ENCODE peak calls at places on chromosome 9, in seven cellular contexts. E, J, Q, B, G, P and K are unnamed samples.

GRCh38 chr9:68507098-68507795 is 33.4 kb downstream of the TMEM252 start:
- DNase-seq in Q (no peak), J (no peak), P (no peak), B (no peak), G (no peak), E (no peak), K (no peak)

GRCh38 chr9:35645736-35646582 is 4.8 kb downstream of the SIT1 start:
- DNase-seq in B (no peak), G (peak), J (no peak), E (no peak), Q (peak), P (no peak), K (no peak)

GRCh38 chr9:113508111-113508749 is 44.7 kb downstream of the RGS3 start:
- DNase-seq in G (no peak), Q (no peak), J (no peak), E (no peak), B (no peak), P (no peak), K (no peak)

GRCh38 chr9:112119225-112120045 is 55.7 kb downstream of the SUSD1 start:
- DNase-seq in P (no peak), G (peak), B (peak), J (no peak), Q (peak), E (no peak), K (no peak)

GRCh38 chr9:69516353-69517322 is 155.5 kb downstream of the APBA1 start:
- DNase-seq in J (no peak), P (no peak), E (no peak), B (no peak), Q (no peak), G (no peak), K (no peak)

GRCh38 chr9:92432350-92432749 is 8.1 kb upstream of the OMD start:
- DNase-seq in E (no peak), P (no peak), Q (no peak), J (no peak), B (no peak), G (no peak), K (no peak)

GRCh38 chr9:125991886-125992529 is 244.8 kb downstream of the PBX3 start:
- DNase-seq in J (no peak), Q (peak), G (no peak), E (no peak), B (peak), P (no peak), K (no peak)

GRCh38 chr9:34624475-34624984 is 4.2 kb upstream of the DCTN3 start:
- DNase-seq in Q (no peak), G (no peak), B (no peak), E (no peak), P (no peak), J (no peak), K (no peak)

GRCh38 chr9:75615284-75615683 is 275.2 kb upstream of the PCSK5 start:
- DNase-seq in B (no peak), G (no peak), J (no peak), Q (no peak), P (no peak), E (no peak), K (no peak)

GRCh38 chr9:34143116-34143515 is 16.6 kb upstream of the DCAF12 start:
- DNase-seq in G (no peak), J (no peak), Q (no peak), E (no peak), B (no peak), P (no peak), K (no peak)

GRCh38 chr9:76690575-76691370 is 73.5 kb upstream of the PCA3 start:
- DNase-seq in P (no peak), E (no peak), J (no peak), B (no peak), G (no peak), Q (no peak), K (no peak)

GRCh38 chr9:111657051-111657450 is 4.4 kb upstream of the GNG10 start:
- DNase-seq in G (no peak), J (no peak), E (no peak), P (no peak), Q (no peak), B (no peak), K (no peak)

GRCh38 chr9:32956606-32957005 is 44.8 kb downstream of the APTX start:
- DNase-seq in B (no peak), E (no peak), J (no peak), P (no peak), G (no peak), Q (no peak), K (no peak)

GRCh38 chr9:104780796-104781395 is 17.0 kb downstream of the NIPSNAP3B start:
- DNase-seq in E (peak), Q (no peak), G (no peak), J (no peak), B (no peak), P (no peak), K (no peak)

GRCh38 chr9:14320272-14321245 is 6.6 kb upstream of the NFIB start:
- DNase-seq in G (peak), Q (peak), J (no peak), P (peak), B (no peak), E (peak), K (peak)
- H3K4me3 ChIP-seq in G (peak), Q (no peak), J (peak), P (peak), B (no peak), E (no peak), K (no peak)

DNA sequence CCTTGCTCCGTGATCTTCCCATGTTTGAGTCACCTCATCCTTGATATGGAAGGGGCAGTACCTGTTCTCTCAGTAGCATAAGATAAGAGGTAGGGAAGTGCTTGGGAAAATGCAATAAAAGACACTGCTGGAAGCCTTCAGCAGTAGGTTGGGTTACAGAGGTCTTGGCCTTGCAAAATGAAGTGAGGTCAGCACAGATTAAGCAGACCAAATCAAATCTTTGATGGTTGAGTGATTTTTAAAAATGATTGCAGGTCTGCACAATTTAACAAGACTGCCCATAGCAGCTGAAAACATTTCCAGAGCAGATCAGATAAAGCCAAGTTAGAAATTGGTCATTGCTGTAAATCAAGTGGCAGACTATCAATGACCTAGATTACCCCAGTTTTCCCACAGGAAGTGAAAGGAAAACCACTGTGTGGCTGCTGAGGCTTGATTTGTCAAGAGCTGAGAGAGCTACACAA is 32.9 kb downstream of the PALM2AKAP2 start:
- DNase-seq in G (no peak), J (no peak), E (no peak), Q (no peak), B (no peak), P (no peak), K (no peak)
- H3K4me3 ChIP-seq in G (no peak), J (no peak), E (no peak), Q (no peak), B (no peak), P (no peak), K (no peak)

GRCh38 chr9:120928720-120929389 is 2.3 kb upstream of the TRAF1 start:
- DNase-seq in E (no peak), Q (peak), J (no peak), G (no peak), P (no peak), B (peak), K (no peak)
- H3K4me3 ChIP-seq in E (peak), Q (peak), J (no peak), G (peak), P (peak), B (peak), K (peak)

GRCh38 chr9:120892177-120892747 is 15.3 kb upstream of the PHF19 start:
- DNase-seq in P (no peak), J (no peak), Q (no peak), B (no peak), E (no peak), G (no peak), K (no peak)

GRCh38 chr9:120892748-120893584 is 16.0 kb upstream of the PHF19 start:
- DNase-seq in Q (no peak), P (peak), E (peak), B (no peak), G (peak), J (no peak), K (peak)

GRCh38 chr9:120893917-120894316 is 16.9 kb upstream of the PHF19 start:
- DNase-seq in J (no peak), B (no peak), P (no peak), Q (no peak), G (no peak), E (no peak), K (no peak)

GRCh38 chr9:120893585-120893857 is 16.5 kb upstream of the PHF19 start:
- DNase-seq in E (no peak), G (peak), J (no peak), P (no peak), Q (no peak), B (no peak), K (no peak)

GRCh38 chr9:120894404-120895226 is 17.6 kb upstream of the PHF19 start:
- DNase-seq in J (no peak), B (no peak), G (peak), Q (no peak), P (no peak), E (no peak), K (no peak)
- H3K4me3 ChIP-seq in J (no peak), B (no peak), G (no peak), Q (no peak), P (no peak), E (no peak), K (no peak)

DNA sequence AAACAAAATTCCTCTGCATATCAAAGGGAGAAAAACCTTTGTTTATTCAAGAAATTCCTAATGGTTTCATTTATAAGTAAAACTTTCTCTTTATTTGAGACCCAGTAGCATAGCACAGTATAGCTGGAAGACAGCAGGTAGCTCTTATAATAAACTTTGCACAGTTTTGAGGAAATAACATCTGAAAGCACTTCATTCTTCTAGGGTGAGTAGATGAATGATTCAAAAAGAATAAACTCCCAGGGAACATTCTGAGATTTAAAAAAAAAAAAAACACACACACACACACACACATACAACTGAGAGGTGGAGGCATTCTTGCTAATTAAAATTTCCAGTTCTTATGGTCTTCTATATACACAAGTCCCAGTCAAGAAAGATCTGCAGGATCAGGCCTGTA is 197.3 kb downstream of the BNC2 start:
- DNase-seq in J (no peak), B (no peak), Q (no peak), E (no peak), P (no peak), G (peak), K (no peak)
- H3K4me3 ChIP-seq in J (no peak), B (no peak), Q (no peak), E (no peak), P (no peak), G (no peak), K (no peak)

GRCh38 chr9:2645569-2645968 is 24.0 kb downstream of the VLDLR start:
- DNase-seq in E (no peak), P (no peak), B (no peak), Q (no peak), G (no peak), J (no peak), K (no peak)
- H3K4me3 ChIP-seq in E (no peak), P (no peak), B (no peak), Q (no peak), G (no peak), J (no peak), K (no peak)

DNA sequence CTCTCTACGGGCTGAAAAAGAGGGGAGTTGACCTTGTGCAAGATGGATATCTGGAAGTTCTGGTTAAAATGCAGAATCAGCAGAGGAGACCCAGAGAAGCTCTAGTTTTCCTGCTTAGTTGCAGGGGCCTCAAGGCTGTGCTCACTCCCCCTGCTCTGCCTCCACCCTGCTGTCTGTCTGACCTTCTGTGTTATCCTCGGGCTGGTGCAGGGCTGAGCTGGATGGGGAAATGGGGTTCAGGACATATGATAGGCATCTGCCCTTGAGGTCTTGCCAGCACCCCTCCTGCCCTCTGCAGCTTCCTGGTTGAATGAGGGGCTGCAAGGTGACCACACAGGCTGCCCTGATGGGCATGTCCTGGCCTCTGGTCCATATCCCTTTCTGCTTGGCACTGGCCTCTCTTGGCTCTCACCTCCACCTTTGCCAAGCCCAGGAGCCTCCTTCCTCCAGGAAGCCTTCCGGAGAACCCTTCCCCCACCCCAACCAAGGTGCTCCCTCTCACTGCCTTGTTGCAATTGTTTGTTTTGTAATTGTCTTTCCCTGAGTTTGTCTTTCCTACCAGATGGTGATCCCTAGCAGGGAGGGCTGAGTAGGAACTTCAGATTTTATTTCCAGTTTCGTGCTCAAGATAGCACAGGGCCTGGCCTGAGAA is 1.3 kb downstream of the TMEM268 start:
- DNase-seq in J (no peak), Q (no peak), P (no peak), E (no peak), B (no peak), G (no peak), K (no peak)
- H3K4me3 ChIP-seq in J (peak), Q (peak), P (peak), E (peak), B (peak), G (peak), K (peak)

DNA sequence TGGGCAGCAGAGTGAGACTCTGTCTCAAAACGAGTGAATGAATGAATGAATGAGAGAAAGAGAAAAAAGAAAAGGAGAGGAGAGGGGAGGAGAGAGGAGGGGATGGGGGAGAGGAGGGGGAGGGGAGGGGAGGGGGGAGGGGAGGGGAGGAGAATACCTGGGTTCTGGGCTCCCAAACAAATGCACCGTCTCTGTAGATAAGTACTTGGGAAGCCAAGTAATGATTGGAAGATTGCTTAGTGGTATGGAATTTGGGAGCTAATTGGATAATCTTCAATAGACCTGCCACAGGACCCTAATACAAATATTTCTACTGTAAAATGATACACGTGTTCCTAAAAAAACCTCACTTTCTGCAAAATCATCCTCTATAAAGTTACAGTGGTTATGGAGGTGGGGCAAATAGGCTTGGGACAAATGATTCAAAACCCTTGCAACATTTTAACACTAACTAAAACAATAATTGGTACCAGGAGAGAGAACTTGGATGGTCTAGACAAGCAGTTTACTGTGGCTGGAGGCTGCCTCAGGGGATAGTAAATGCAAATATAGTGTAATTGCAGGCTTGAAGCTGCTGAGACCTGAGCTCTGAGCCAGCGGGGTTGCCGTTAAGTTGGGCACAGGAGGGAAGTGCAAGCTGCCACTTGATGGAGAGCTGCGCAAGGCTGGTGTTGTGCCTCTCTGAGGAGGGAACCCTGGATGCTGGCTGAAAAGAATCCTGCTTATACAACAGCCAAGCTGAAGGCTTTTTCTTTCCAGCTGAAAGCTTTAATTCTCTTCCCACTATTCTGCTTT is 3.5 kb downstream of the HEMGN start:
- DNase-seq in Q (no peak), E (no peak), P (no peak), B (no peak), G (no peak), J (no peak), K (no peak)
- H3K4me3 ChIP-seq in Q (no peak), E (no peak), P (no peak), B (no peak), G (no peak), J (no peak), K (no peak)

GRCh38 chr9:108271646-108272349 is 584.0 kb downstream of the ACTL7B start:
- DNase-seq in J (peak), P (peak), B (no peak), G (peak), Q (no peak), E (peak), K (peak)
- H3K4me3 ChIP-seq in J (peak), P (peak), B (peak), G (peak), Q (no peak), E (peak), K (peak)

GRCh38 chr9:72615931-72616330 is 94.5 kb downstream of the TMC1 start:
- DNase-seq in G (no peak), J (no peak), Q (no peak), P (no peak), E (no peak), B (no peak), K (no peak)

GRCh38 chr9:72614057-72614456 is 92.6 kb downstream of the TMC1 start:
- DNase-seq in P (no peak), B (no peak), G (no peak), J (no peak), Q (no peak), E (no peak), K (no peak)

DNA sequence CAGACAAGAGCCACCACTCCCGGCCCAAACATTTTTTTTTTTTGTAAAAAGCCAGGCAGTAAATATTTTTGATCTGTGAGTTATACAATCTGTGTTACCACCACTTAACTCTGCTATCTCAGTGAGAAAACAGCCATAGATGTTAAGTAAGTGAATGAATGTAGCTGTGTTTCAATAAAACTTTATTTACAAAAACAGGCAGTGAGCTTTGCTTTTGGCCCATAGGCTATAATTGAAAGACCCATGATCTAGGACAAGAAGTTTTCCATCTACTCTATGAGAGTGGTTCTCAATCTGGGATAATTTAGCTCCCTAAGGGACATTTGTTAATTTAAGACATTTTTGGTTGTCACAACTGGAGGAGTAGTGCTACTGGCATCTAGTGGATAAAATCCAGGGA is 91.0 kb downstream of the TMC1 start:
- DNase-seq in Q (no peak), P (no peak), J (no peak), E (no peak), G (no peak), B (no peak), K (no peak)
- H3K4me3 ChIP-seq in Q (no peak), P (no peak), J (no peak), E (no peak), G (no peak), B (no peak), K (no peak)